ENCODE peak calls at places on chromosome X, in seven cellular contexts. T is K562; K is right cardiac atrium; G is lower lobe of right lung; F is CD8-positive, alpha-beta T cell; V is Peyer's patch; Q is endodermal cell. Y is an unnamed sample.
A peak's percentile ranks its signal among the peaks of the same experiment; 100 is the strongest.

GRCh38 chrX:57137481-57137880 is 284 bp upstream of the SPIN2A start:
- DNase-seq in F (no peak), T (no peak), G (no peak), Q (no peak), V (no peak), K (no peak), Y (peak; percentile 59)

GRCh38 chrX:110082156-110082555 is 79.2 kb downstream of the TMEM164 start:
- DNase-seq in V (no peak), G (no peak), F (no peak), Q (no peak), T (no peak), K (no peak), Y (no peak)

GRCh38 chrX:14923761-14924160 is 50.5 kb downstream of the MOSPD2 start:
- DNase-seq in K (no peak), Q (no peak), V (no peak), F (no peak), G (no peak), T (no peak), Y (no peak)

GRCh38 chrX:37644381-37645305 is 40.9 kb upstream of the XK start:
- DNase-seq in G (no peak), V (no peak), Q (no peak), F (no peak), T (no peak), K (no peak), Y (no peak)

GRCh38 chrX:66015152-66015827 is 24.6 kb downstream of the VSIG4 start:
- DNase-seq in F (no peak), V (peak; percentile 52), K (no peak), G (peak; percentile 51), Q (no peak), T (peak; percentile 88), Y (no peak)

GRCh38 chrX:24990585-24990984 is 25.2 kb downstream of the ARX start:
- DNase-seq in K (no peak), V (no peak), T (no peak), F (no peak), Q (peak; percentile 72), G (no peak), Y (peak; percentile 65)

GRCh38 chrX:100368167-100368566 is 41.9 kb downstream of the PCDH19 start:
- DNase-seq in F (no peak), V (no peak), Q (peak; percentile 70), T (peak; percentile 7), K (no peak), G (no peak), Y (peak; percentile 63)

GRCh38 chrX:134669378-134670098 is 11.3 kb upstream of the PLAC1 start:
- DNase-seq in K (peak; percentile 14), G (peak; percentile 32), T (no peak), F (no peak), Q (no peak), V (no peak), Y (no peak)

GRCh38 chrX:38216642-38217041 is 4.0 kb downstream of the SRPX start:
- DNase-seq in T (no peak), F (no peak), G (no peak), K (no peak), V (no peak), Q (no peak), Y (no peak)

GRCh38 chrX:155938132-155938531 is 57.0 kb downstream of the VAMP7 start:
- DNase-seq in K (no peak), T (no peak), Q (no peak), V (no peak), G (no peak), F (no peak), Y (no peak)

GRCh38 chrX:133417364-133417763 is 2.1 kb upstream of the GPC4 start:
- DNase-seq in V (no peak), K (no peak), T (no peak), Q (peak; percentile 59), G (no peak), F (no peak), Y (peak; percentile 54)

GRCh38 chrX:31715675-31716074 is 643.8 kb upstream of the FTHL17 start:
- DNase-seq in T (no peak), F (no peak), G (no peak), Q (no peak), V (no peak), K (no peak), Y (no peak)

GRCh38 chrX:22666441-22666840 is 333.3 kb upstream of the DDX53 start:
- DNase-seq in G (no peak), K (peak; percentile 22), Q (peak; percentile 83), F (no peak), T (peak; percentile 24), V (no peak), Y (peak; percentile 61)

GRCh38 chrX:134457708-134458107 is 2.3 kb upstream of the HPRT1 start:
- DNase-seq in Q (no peak), T (peak; percentile 78), K (no peak), F (no peak), G (no peak), V (no peak), Y (no peak)

GRCh38 chrX:13000311-13000811 is 25.5 kb downstream of the TMSB4X start:
- DNase-seq in F (no peak), Q (no peak), T (no peak), V (peak; percentile 73), G (peak; percentile 50), K (peak; percentile 30), Y (no peak)

GRCh38 chrX:132491191-132491590 is 2.4 kb upstream of the MBNL3 start:
- DNase-seq in V (peak; percentile 34), T (no peak), K (no peak), Q (no peak), F (no peak), G (no peak), Y (no peak)

GRCh38 chrX:3393581-3394111 is 47.2 kb upstream of the MXRA5 start:
- DNase-seq in F (no peak), V (no peak), T (no peak), K (no peak), G (no peak), Q (peak; percentile 50), Y (no peak)

GRCh38 chrX:3393168-3393567 is 46.7 kb upstream of the MXRA5 start:
- DNase-seq in Q (no peak), F (no peak), K (no peak), G (no peak), T (no peak), V (no peak), Y (no peak)
- H3K4me3 ChIP-seq in Q (peak overlapping the region; percentile 36), F (no peak overlapping the region), K (no peak overlapping the region), G (no peak overlapping the region), T (no peak overlapping the region), V (no peak overlapping the region), Y (no peak overlapping the region)

GRCh38 chrX:7146026-7146702 is 1.3 kb upstream of the STS start:
- DNase-seq in F (no peak), Q (no peak), T (no peak), K (no peak), G (no peak), V (no peak), Y (no peak)
- H3K4me3 ChIP-seq in F (no peak overlapping the region), Q (no peak overlapping the region), T (no peak overlapping the region), K (no peak overlapping the region), G (no peak overlapping the region), V (no peak overlapping the region), Y (no peak overlapping the region)

GRCh38 chrX:50471390-50471789 is 765 bp upstream of the DGKK start:
- DNase-seq in F (no peak), V (no peak), Q (peak; percentile 55), G (no peak), T (no peak), K (no peak), Y (peak; percentile 40)

GRCh38 chrX:50475208-50475607 is 4.6 kb upstream of the DGKK start:
- DNase-seq in K (no peak), G (no peak), T (no peak), V (no peak), Q (no peak), F (no peak), Y (no peak)

GRCh38 chrX:50469206-50469605 is 1.4 kb downstream of the DGKK start:
- DNase-seq in K (no peak), V (no peak), G (no peak), F (no peak), Q (peak; percentile 65), T (no peak), Y (no peak)

DNA sequence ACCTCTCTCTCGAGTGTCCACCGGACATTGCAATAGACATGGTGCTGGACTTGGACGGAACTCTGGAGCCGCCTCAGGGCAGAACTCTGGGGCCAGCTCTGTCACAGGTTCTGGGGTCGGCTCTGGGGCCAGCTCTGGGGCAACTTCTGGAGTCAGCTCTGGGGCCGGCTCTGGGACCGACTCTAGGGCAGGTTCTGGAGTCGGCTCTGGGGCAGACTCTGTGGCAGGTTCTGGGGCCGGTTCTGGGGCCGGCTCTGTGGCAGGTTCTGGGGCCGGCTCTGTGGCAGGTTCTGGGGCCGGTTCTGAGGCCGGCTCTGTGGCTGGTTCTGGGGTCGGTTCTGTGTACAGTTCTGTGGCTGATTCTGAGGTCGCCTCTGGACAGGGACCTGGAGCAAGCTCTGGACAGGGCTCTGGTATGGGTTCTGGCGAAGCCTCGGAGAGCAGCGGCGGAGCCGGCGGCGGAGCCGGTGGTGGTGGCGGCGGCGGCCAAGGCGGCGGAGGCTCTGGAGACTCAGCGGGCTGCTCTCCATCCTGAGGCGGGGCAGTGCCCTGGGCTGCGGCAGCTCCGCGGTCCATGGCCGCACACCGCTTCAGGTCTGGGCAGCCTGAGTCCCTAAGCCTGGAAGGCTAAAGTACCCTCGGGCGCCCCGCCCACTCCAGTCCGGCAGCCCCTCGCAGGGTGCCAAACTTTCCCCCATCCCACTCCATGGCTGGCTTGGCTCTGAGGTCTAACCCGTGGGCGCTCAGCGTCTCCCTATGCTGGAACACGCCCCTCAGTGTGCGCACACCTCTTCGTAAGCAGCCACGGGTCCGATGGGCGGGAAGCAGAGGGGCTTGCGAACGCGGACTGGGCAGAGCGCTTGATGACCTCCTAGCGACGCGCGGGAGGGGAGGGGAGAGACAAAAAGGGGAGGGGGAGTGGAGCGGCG is at the start of gene DGKK:
- DNase-seq in Q (peak; percentile 90), K (no peak), G (no peak), T (no peak), F (no peak), V (no peak), Y (peak; percentile 81)
- H3K4me3 ChIP-seq in Q (no peak within 1 kb of the TSS), K (peak within 1 kb of the TSS; percentile 16), G (no peak within 1 kb of the TSS), T (no peak within 1 kb of the TSS), F (no peak within 1 kb of the TSS), V (no peak within 1 kb of the TSS), Y (peak within 1 kb of the TSS; percentile 59)

GRCh38 chrX:46574941-46575381 is 1.4 kb downstream of the CHST7 start:
- DNase-seq in T (no peak), V (no peak), F (peak; percentile 3), Q (peak; percentile 62), K (peak; percentile 17), G (peak; percentile 55), Y (peak; percentile 62)

GRCh38 chrX:46577116-46578005 is 3.8 kb downstream of the CHST7 start:
- DNase-seq in V (no peak), F (no peak), G (no peak), K (no peak), T (no peak), Q (no peak), Y (no peak)

GRCh38 chrX:46576458-46576857 is 2.9 kb downstream of the CHST7 start:
- DNase-seq in G (no peak), T (no peak), F (no peak), V (no peak), K (peak; percentile 39), Q (no peak), Y (no peak)

GRCh38 chrX:46575586-46575985 is 2.0 kb downstream of the CHST7 start:
- DNase-seq in K (no peak), V (no peak), F (no peak), T (no peak), G (no peak), Q (peak; percentile 44), Y (no peak)

DNA sequence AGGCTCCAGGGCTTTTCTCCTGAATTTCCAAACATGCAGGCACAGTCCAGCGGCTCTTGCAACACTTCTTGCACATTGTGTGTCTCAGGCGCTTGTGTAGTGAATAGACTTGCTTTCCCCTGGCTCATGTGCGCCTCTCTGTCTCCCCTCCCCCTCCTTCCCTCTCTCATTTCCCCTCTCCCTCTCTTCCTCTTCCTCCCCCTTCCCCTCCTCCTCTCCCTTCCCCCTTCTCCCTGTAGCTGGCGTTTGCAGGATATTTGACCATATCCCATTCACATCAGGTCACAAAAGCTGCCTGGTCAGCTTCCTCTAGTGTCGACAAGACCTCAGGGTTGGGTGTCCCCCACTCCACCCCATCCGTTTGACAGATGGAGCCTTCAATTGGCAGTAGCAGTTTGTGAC is 2.4 kb downstream of the CHST7 start:
- DNase-seq in G (no peak), F (no peak), V (no peak), K (peak; percentile 37), T (no peak), Q (no peak), Y (no peak)
- H3K4me3 ChIP-seq in G (peak overlapping the region; percentile 63), F (no peak overlapping the region), V (peak overlapping the region; percentile 65), K (peak overlapping the region; percentile 75), T (no peak overlapping the region), Q (peak overlapping the region; percentile 66), Y (peak overlapping the region; percentile 72)

Y was measured in H7.